ENCODE peak calls at places on chromosomes 1 and 21, in nine cellular contexts. L, E, N, B, Y, F, Q, T and S are unnamed samples.

GRCh38 chr1:101207891-101208290 is 28.9 kb upstream of the S1PR1 start:
- DNase-seq in Q (no peak), Y (no peak), E (no peak), T (no peak), N (no peak), B (no peak), L (no peak), F (no peak), S (no peak)

GRCh38 chr1:171457412-171457811 is 27.9 kb upstream of the PRRC2C start:
- DNase-seq in Q (no peak), L (peak), F (no peak), Y (no peak), B (no peak), N (no peak), E (no peak), T (no peak), S (no peak)

GRCh38 chr1:219792337-219793021 is 135.9 kb downstream of the SLC30A10 start:
- DNase-seq in Y (no peak), N (no peak), T (no peak), F (no peak), E (no peak), Q (no peak), L (peak), B (no peak), S (no peak)

GRCh38 chr1:54972436-54972835 is 8.0 kb upstream of the TMEM61 start:
- DNase-seq in Y (no peak), L (no peak), T (no peak), N (no peak), F (no peak), B (no peak), Q (no peak), E (no peak), S (no peak)

GRCh38 chr1:220702733-220703704 is 12.9 kb downstream of the C1orf115 start:
- DNase-seq in B (no peak), L (no peak), N (no peak), F (no peak), E (no peak), Q (no peak), T (no peak), Y (no peak), S (no peak)

GRCh38 chr21:42556960-42557359 is 43.3 kb downstream of the SLC37A1 start:
- DNase-seq in F (peak), Q (no peak), E (no peak), Y (no peak), T (peak), L (no peak), N (peak), B (no peak), S (no peak)

GRCh38 chr1:21511579-21512522 is 2.6 kb downstream of the ALPL start:
- DNase-seq in L (peak), Q (peak), N (no peak), Y (peak), B (no peak), T (no peak), E (no peak), F (peak), S (no peak)

GRCh38 chr1:107162745-107163144 is 21.9 kb downstream of the NTNG1 start:
- DNase-seq in N (no peak), E (no peak), F (no peak), T (no peak), Q (no peak), B (no peak), L (no peak), Y (no peak), S (no peak)

GRCh38 chr1:106879538-106879937 is 176.9 kb upstream of the PRMT6 start:
- DNase-seq in Y (no peak), Q (peak), N (no peak), E (no peak), B (no peak), T (no peak), F (peak), L (no peak), S (peak)

GRCh38 chr1:220924331-220924730 is 45.1 kb downstream of the HLX start:
- DNase-seq in N (no peak), L (no peak), T (no peak), Y (no peak), F (no peak), Q (no peak), E (no peak), B (no peak), S (no peak)

GRCh38 chr1:185491604-185492003 is 174.6 kb upstream of the IVNS1ABP start:
- DNase-seq in F (no peak), Y (no peak), B (no peak), E (no peak), T (no peak), Q (no peak), N (no peak), L (no peak), S (no peak)

GRCh38 chr1:172513480-172513879 is 19.5 kb upstream of the SUCO start:
- DNase-seq in F (no peak), Y (no peak), N (no peak), L (no peak), T (no peak), B (no peak), E (no peak), Q (no peak), S (no peak)

GRCh38 chr1:31771891-31772668 is 7.9 kb upstream of the ADGRB2 start:
- DNase-seq in E (peak), Y (no peak), T (peak), Q (no peak), N (no peak), L (no peak), B (no peak), F (no peak), S (no peak)

DNA sequence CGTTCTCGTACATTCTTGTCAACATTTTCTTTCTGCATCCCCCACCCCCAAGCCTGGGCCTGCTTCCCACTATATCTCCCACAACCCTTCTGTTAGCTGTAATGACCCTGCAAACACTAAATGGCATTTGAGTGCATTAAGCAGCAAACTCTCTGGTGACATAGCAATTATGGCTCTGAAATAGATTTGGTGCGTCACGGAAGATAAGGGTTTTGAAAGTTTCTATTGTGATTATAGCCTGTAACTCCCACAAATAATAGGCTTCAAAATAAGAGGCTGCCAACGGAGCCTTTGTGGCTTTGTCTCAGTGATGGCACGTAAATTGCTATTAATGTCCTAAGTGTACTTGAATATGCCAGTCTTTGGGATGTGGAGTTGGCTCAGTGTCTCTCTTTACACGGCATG is 277.6 kb downstream of the PBX1 start:
- DNase-seq in F (no peak), N (no peak), B (no peak), L (no peak), T (no peak), Y (no peak), Q (no peak), E (no peak), S (no peak)
- H3K27ac ChIP-seq in F (no peak), N (no peak), B (no peak), L (no peak), T (no peak), Y (no peak), Q (no peak), E (no peak), S (no peak)

DNA sequence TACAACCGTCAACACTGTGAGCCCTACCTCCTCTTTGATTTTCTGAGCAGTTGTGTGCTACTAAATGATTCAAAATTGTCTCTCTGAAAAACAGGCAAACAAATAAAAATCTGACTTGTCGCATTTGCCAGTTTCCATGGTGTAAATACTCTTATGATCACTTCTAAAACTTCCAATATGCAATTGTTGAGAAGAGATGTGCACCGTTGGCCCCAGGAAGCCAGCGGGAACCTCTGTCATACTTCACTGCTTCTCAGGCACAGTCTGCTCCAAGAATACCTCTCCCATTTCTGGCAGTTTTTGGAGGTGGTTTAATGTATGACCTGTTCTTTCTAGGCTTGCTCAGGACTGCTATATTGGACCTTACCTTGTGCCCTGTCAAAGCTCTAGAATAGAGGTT is 196.0 kb upstream of the NCAM2 start:
- DNase-seq in Y (no peak), T (no peak), F (no peak), B (no peak), E (no peak), N (no peak), L (no peak), Q (no peak), S (no peak)
- H3K4me3 ChIP-seq in Y (no peak), T (no peak), F (no peak), B (no peak), E (no peak), N (no peak), L (no peak), Q (no peak), S (no peak)

GRCh38 chr1:203093754-203094410 is 8.1 kb upstream of the MYOG start:
- DNase-seq in N (no peak), L (no peak), F (no peak), Y (no peak), Q (no peak), T (no peak), B (no peak), E (no peak), S (no peak)
- H3K27ac ChIP-seq in N (no peak), L (no peak), F (no peak), Y (no peak), Q (no peak), T (no peak), B (no peak), E (no peak), S (no peak)

GRCh38 chr1:118984086-118984989 is 3.8 kb downstream of the TBX15 start:
- DNase-seq in B (no peak), E (no peak), Q (no peak), Y (no peak), T (no peak), N (no peak), L (no peak), F (no peak), S (peak)

GRCh38 chr1:118982816-118983557 is 5.2 kb downstream of the TBX15 start:
- DNase-seq in L (no peak), F (no peak), N (no peak), Q (no peak), T (no peak), E (no peak), Y (no peak), B (no peak), S (no peak)

GRCh38 chr1:118983558-118984021 is 4.6 kb downstream of the TBX15 start:
- DNase-seq in Y (no peak), T (no peak), N (no peak), E (no peak), Q (no peak), L (no peak), F (no peak), B (no peak), S (no peak)

GRCh38 chr1:118981436-118981835 is 6.7 kb downstream of the TBX15 start:
- DNase-seq in Y (no peak), N (no peak), B (no peak), L (no peak), F (no peak), T (no peak), E (no peak), Q (no peak), S (no peak)

DNA sequence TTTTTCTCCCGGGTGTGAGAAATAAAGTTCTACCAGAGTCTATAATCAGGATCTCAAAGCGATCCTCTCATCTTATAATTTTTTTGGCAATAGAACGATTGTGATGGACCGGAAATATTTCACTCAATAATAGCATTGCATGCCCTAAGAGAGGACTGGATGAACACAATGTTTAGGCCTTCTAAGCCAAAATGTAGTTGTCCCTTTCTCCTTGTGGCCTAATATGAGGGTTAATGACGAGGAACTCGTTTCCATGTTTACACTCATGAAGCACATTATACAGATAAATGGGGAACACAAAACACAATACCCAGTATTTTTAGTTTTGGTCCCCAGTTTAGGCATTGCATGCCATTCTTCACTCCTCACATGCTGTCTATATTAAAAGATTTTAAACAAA is 5.9 kb downstream of the TBX15 start:
- DNase-seq in E (no peak), Y (no peak), T (no peak), N (no peak), B (no peak), F (no peak), Q (no peak), L (no peak), S (no peak)
- H3K4me3 ChIP-seq in E (no peak), Y (no peak), T (no peak), N (no peak), B (no peak), F (no peak), Q (no peak), L (no peak), S (no peak)

DNA sequence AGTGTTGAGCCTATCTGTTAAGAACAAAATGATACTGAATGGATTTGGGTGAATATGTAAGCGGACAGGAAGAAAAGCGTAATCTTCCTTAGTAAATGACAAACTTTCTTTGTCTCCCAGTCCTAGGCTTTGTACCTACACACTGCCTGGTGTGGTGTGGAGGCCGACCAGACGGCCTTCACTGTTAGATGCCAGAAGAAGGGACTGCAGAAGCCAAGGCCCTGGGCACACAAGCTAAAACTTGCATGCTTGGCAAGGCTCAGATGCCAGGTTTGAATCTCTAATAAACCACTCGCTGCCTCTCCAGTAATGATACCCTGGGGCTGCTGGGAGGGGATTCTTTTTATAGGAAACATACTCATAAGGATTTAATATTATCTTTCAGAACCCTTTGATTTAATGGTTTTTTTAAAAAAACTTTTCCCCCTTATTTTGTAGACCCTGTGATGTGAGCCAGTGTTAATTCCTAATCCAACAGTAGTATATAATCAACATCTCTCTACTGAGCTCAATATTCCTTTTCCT is 263.8 kb downstream of the PTPRC start:
- DNase-seq in F (no peak), B (no peak), E (no peak), L (no peak), T (no peak), Y (no peak), Q (no peak), N (no peak), S (no peak)
- H3K27ac ChIP-seq in F (no peak), B (no peak), E (no peak), L (no peak), T (no peak), Y (no peak), Q (no peak), N (no peak), S (no peak)